ENCODE peak calls at places on chromosomes 6 and 20, in four cellular contexts. X is HepG2, Y is WTC11, O is K562. P is an unnamed sample.

GRCh38 chr20:63700199-63701050 is 4.0 kb downstream of the TNFRSF6B start:
- DNase-seq in Y (no peak), X (no peak), O (peak), P (peak)

GRCh38 chr6:132400641-132401119 is 595 bp downstream of the MOXD1 start:
- DNase-seq in X (no peak), O (no peak), Y (peak), P (no peak)

GRCh38 chr6:330948-331347 is 38.7 kb downstream of the DUSP22 start:
- DNase-seq in Y (no peak), X (no peak), O (no peak), P (no peak)

GRCh38 chr6:143034689-143035334 is 25.9 kb upstream of the AIG1 start:
- DNase-seq in Y (no peak), X (peak), O (peak), P (no peak)

GRCh38 chr6:34901930-34902329 is 12.9 kb downstream of the ANKS1A start:
- DNase-seq in Y (no peak), X (no peak), O (no peak), P (no peak)

GRCh38 chr6:25424303-25424702 is 145.1 kb downstream of the CARMIL1 start:
- DNase-seq in Y (no peak), O (no peak), X (no peak), P (no peak)

GRCh38 chr6:15662246-15663056 is at the start of gene DTNBP1:
- DNase-seq in O (peak), Y (peak), X (peak), P (peak)

GRCh38 chr20:45993197-45993951 is 15.3 kb upstream of the MMP9 start:
- DNase-seq in X (peak), O (no peak), Y (no peak), P (no peak)

GRCh38 chr6:36998723-36999466 is 6.6 kb upstream of the FGD2 start:
- DNase-seq in O (no peak), Y (no peak), X (no peak), P (no peak)

GRCh38 chr20:4434681-4435080 is 287.0 kb upstream of the PRND start:
- DNase-seq in X (no peak), Y (no peak), O (no peak), P (no peak)

GRCh38 chr6:140105857-140106256 is 731.4 kb upstream of the CITED2 start:
- DNase-seq in O (peak), Y (peak), X (peak), P (peak)

GRCh38 chr20:61159940-61160688 is 91.9 kb upstream of the CDH4 start:
- DNase-seq in Y (no peak), O (no peak), X (no peak), P (no peak)

GRCh38 chr20:10622657-10623418 is 51.0 kb downstream of the JAG1 start:
- DNase-seq in Y (no peak), X (no peak), O (peak), P (no peak)

GRCh38 chr6:35611235-35611634 is 77.5 kb downstream of the FKBP5 start:
- DNase-seq in O (no peak), Y (no peak), X (no peak), P (no peak)

GRCh38 chr6:2441881-2442475 is 196.6 kb upstream of the GMDS start:
- DNase-seq in Y (no peak), X (no peak), O (no peak), P (no peak)

GRCh38 chr20:39936401-39936800 is 752.6 kb downstream of the MAFB start:
- DNase-seq in Y (no peak), X (no peak), O (no peak), P (no peak)

GRCh38 chr6:142903806-142904205 is 41.2 kb downstream of the HIVEP2 start:
- DNase-seq in Y (no peak), O (no peak), X (no peak), P (no peak)

GRCh38 chr6:127855542-127856159 is 45.2 kb downstream of the THEMIS start:
- DNase-seq in Y (peak), X (peak), O (no peak), P (peak)

GRCh38 chr6:33995873-33996475 is 149.9 kb downstream of the GRM4 start:
- DNase-seq in X (no peak), O (no peak), Y (no peak), P (no peak)

GRCh38 chr6:109318328-109318876 is 63.9 kb downstream of the CD164 start:
- DNase-seq in X (peak), Y (no peak), O (no peak), P (no peak)

GRCh38 chr20:3616250-3616649 is 46.9 kb downstream of the GFRA4 start:
- DNase-seq in O (no peak), Y (peak), X (no peak), P (no peak)

GRCh38 chr6:38281131-38281530 is 358.6 kb downstream of the BTBD9 start:
- DNase-seq in X (no peak), O (no peak), Y (no peak), P (no peak)

GRCh38 chr20:37393863-37394542 is 48.1 kb downstream of the SRC start:
- DNase-seq in X (no peak), Y (peak), O (no peak), P (no peak)

GRCh38 chr20:3406481-3407425 is 716 bp downstream of the DNAAF9 start:
- DNase-seq in X (peak), O (peak), Y (peak), P (no peak)

GRCh38 chr6:14550817-14551216 is 433.2 kb downstream of the CD83 start:
- DNase-seq in Y (no peak), O (no peak), X (no peak), P (no peak)

GRCh38 chr6:162229093-162229492 is 498.5 kb downstream of the PRKN start:
- DNase-seq in X (no peak), O (no peak), Y (no peak), P (no peak)

GRCh38 chr20:63311833-63312243 is 18.9 kb downstream of the COL20A1 start:
- DNase-seq in O (no peak), X (no peak), Y (no peak), P (no peak)

DNA sequence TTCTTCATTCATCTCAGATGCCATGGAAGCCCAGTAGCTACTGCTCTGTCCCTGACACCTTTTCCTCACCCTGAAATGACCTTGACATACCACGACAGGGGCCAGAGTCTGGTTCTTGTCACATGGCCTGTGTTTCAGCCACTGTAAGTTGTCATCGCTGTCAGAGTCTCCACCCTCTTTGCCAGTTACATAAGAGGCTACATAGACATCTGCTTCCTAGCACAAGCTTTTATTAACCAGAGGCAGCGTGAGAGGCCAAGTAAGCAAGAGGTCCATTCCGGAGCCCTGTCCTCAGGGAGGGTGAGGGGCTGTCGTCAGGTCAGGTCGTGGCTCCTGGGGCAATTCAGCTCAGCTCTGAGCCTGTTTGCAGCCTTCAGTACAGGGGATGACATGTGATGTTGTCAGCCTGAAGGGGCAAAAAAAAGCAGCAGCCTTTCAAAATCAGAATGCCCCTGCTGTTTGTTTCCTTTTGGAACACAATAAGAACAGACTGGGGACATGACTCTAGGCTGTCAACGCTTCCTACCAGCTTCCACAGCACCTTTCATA is 146.3 kb downstream of the MTFR2 start:
- DNase-seq in O (no peak), X (peak), Y (peak), P (no peak)
- TF ChIP-seq SP1 in O (no peak), X (no peak), Y (no peak), P (no peak)

DNA sequence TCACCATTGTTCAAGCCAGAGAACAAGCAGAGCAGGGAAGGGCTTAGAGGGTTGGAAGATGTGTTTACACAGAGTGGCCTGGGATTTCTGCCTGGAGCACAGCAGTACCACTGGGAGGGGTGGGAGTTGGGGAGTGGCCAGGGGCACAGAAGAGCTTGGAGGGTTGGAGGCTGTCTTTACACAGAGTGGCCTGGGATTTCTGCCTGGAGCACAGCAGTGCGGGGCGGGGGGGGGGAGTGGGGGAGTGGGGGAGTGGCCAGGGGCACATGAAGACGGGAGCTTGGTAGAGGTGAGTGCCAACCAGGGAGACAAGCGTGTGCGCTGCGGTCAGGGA is 50.9 kb downstream of the WDR27 start:
- DNase-seq in Y (no peak), O (no peak), X (no peak), P (no peak)
- TF ChIP-seq ELF4 in Y (no peak), O (no peak), X (no peak), P (no peak)

GRCh38 chr20:16562259-16562658 is 11.0 kb downstream of the KIF16B start:
- DNase-seq in O (no peak), Y (no peak), X (no peak), P (no peak)
- TF ChIP-seq SP1 in O (no peak), Y (no peak), X (no peak), P (no peak)

GRCh38 chr20:51016521-51016920 is 6.4 kb downstream of the KCNG1 start:
- DNase-seq in O (no peak), X (no peak), Y (no peak), P (no peak)

GRCh38 chr20:51013577-51014330 is 9.2 kb downstream of the KCNG1 start:
- DNase-seq in O (no peak), Y (no peak), X (no peak), P (no peak)

GRCh38 chr20:51017313-51017712 is 5.6 kb downstream of the KCNG1 start:
- DNase-seq in O (no peak), X (no peak), Y (no peak), P (no peak)

GRCh38 chr20:51012357-51012756 is 10.6 kb downstream of the KCNG1 start:
- DNase-seq in Y (no peak), O (no peak), X (no peak), P (no peak)

DNA sequence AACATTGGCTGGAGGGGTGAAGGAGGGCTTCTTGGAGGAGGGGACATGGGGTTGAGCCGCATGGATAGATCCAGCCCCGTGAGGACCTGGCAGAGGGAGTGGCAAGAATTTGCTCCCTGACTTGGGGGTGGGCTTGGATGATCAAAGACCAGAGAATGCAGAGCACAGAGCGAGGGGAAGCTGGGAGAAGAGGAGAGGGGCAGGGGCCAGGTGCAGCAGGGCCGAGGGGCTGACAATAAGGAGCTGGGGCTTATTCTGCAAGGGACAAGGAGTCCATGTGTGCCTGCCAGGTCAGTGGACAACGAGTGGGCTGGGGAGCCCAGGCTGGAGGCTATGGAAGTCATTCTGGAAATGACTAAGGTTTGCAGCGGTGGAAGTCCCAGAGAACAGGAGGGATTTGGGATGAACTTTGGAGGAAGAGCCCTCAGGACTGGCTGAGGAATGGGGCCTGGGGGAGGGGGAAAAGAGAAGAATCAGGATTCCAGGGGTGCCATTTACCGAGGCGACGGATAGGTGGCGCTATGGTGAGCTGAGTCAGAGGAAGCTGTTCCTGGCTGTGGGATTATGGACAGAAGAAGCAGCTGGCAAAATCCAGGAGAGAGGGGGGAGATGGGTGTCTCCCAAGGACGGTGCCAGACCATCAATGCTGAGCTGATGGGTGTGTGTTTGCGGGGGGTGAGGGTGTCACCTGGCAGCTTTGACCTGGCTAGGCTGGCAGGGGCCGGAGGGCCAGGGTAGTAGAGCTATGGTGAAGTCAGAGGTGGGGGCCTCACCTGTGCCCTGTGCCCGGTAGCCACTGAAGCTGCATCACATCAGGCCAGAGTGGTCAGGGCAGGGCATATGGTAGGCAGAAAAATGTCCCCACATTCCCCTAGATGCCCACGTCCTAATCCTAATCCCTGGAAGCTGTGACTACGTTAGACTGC is 7.8 kb downstream of the KCNG1 start:
- DNase-seq in O (peak), Y (peak), X (peak), P (peak)
- TF ChIP-seq ELF4 in O (no peak), Y (no peak), X (no peak), P (no peak)

P was measured in HEK293T.